ENCODE peak calls at places on chromosomes 4 and X, in ten cellular contexts. Y is stimulated activated CD4-positive, alpha-beta T cell treated with anti-CD3 and anti-CD28 coated beads, Interleukin-1b, Interleukin-23, amount 100 ng/mL, for 1 hour; D is HuH-7.5; F is activated B cell treated with CpG ODN at 0.5 μM for 24 hours; L is iPS-NIHi11; V is EL; E is CD8-positive, alpha-beta memory T cell; A is anterior cingulate cortex; U is effector memory CD8-positive, alpha-beta T cell; H is fibroblast of mammary gland. N is an unnamed sample.

GRCh38 chr4:101970555-101970954 is 180.0 kb downstream of the BANK1 start:
- DNase-seq in E (no peak), U (no peak), V (no peak), L (no peak), Y (no peak), H (no peak), A (no peak), F (no peak), D (no peak), N (no peak)

GRCh38 chr4:26337612-26338011 is 16.8 kb downstream of the RBPJ start:
- DNase-seq in E (no peak), U (no peak), A (no peak), V (no peak), Y (no peak), H (no peak), L (no peak), F (no peak), D (no peak), N (no peak)

GRCh38 chrX:121504148-121504547 is 456.7 kb downstream of the GLUD2 start:
- DNase-seq in U (no peak), H (no peak), L (no peak), D (no peak), Y (no peak), F (no peak), V (no peak), E (no peak), A (no peak), N (no peak)

GRCh38 chr4:184201179-184201578 is 16.5 kb downstream of the ENPP6 start:
- DNase-seq in L (no peak), U (no peak), D (no peak), E (no peak), A (no peak), H (no peak), F (no peak), V (no peak), Y (no peak), N (no peak)

GRCh38 chrX:16839224-16839851 is 30.8 kb downstream of the RBBP7 start:
- DNase-seq in U (no peak), F (no peak), V (peak), L (no peak), H (no peak), E (no peak), D (no peak), Y (no peak), A (no peak), N (no peak)

GRCh38 chrX:149871940-149872339 is 9.0 kb upstream of the MAGEA8 start:
- DNase-seq in D (no peak), E (peak), L (peak), U (peak), F (no peak), Y (peak), V (peak), H (peak), A (no peak), N (no peak)

GRCh38 chr4:123193802-123194201 is 202.8 kb upstream of the SPRY1 start:
- DNase-seq in V (no peak), Y (no peak), F (no peak), L (no peak), D (no peak), H (no peak), U (no peak), E (no peak), A (no peak), N (no peak)

GRCh38 chr4:139054791-139055376 is 39.3 kb downstream of the NOCT start:
- DNase-seq in Y (no peak), L (no peak), U (no peak), D (no peak), H (peak), A (no peak), V (peak), E (no peak), F (no peak), N (no peak)

GRCh38 chrX:152988536-152989291 is 5.2 kb downstream of the PNMA5 start:
- DNase-seq in H (no peak), L (no peak), D (no peak), E (no peak), V (no peak), F (no peak), A (no peak), U (no peak), Y (no peak), N (no peak)

GRCh38 chrX:16445166-16445752 is 204.7 kb upstream of the S100G start:
- DNase-seq in H (peak), L (peak), D (no peak), E (peak), V (peak), Y (peak), A (no peak), F (peak), U (peak), N (no peak)

GRCh38 chr4:92387459-92388069 is 83.8 kb downstream of the GRID2 start:
- DNase-seq in A (no peak), E (no peak), L (peak), Y (no peak), V (peak), D (no peak), U (no peak), H (peak), F (no peak), N (no peak)

GRCh38 chrX:36963069-36963808 is 44.9 kb upstream of the FAM47C start:
- DNase-seq in V (no peak), D (no peak), H (no peak), L (no peak), Y (no peak), E (no peak), F (no peak), U (no peak), A (no peak), N (no peak)

GRCh38 chrX:19334945-19335626 is 8.6 kb upstream of the PDHA1 start:
- DNase-seq in L (peak), D (no peak), F (no peak), Y (no peak), H (peak), E (peak), U (no peak), V (no peak), A (no peak), N (no peak)

GRCh38 chr4:8176547-8177399 is 18.2 kb upstream of the ABLIM2 start:
- DNase-seq in U (no peak), Y (no peak), D (peak), V (peak), A (peak), F (peak), L (peak), H (peak), E (peak), N (no peak)

GRCh38 chr4:56370377-56370776 is 16.9 kb downstream of the AASDH start:
- DNase-seq in D (no peak), U (no peak), E (no peak), F (no peak), L (no peak), Y (no peak), H (no peak), A (no peak), V (no peak), N (no peak)

GRCh38 chr4:58136611-58137010 is 1026.4 kb upstream of the IGFBP7 start:
- DNase-seq in D (no peak), U (no peak), H (no peak), E (no peak), Y (no peak), L (no peak), F (no peak), V (no peak), A (no peak), N (no peak)

GRCh38 chrX:75229774-75230173 is 44.1 kb upstream of the UPRT start:
- DNase-seq in H (no peak), A (no peak), Y (no peak), V (no peak), U (no peak), L (no peak), E (no peak), F (no peak), D (no peak), N (no peak)

GRCh38 chr4:1250527-1250812 is 1.5 kb upstream of the CTBP1 start:
- DNase-seq in V (no peak), H (no peak), F (no peak), Y (no peak), A (no peak), E (no peak), D (peak), L (no peak), U (no peak), N (no peak)

GRCh38 chr4:26285272-26285671 is 35.5 kb upstream of the RBPJ start:
- DNase-seq in L (no peak), A (no peak), E (no peak), V (no peak), U (no peak), F (no peak), D (no peak), Y (no peak), H (no peak), N (no peak)

GRCh38 chrX:92260102-92260501 is 480.9 kb downstream of the PCDH11X start:
- DNase-seq in L (no peak), E (no peak), U (no peak), Y (no peak), F (no peak), D (no peak), A (no peak), V (no peak), H (no peak), N (no peak)

GRCh38 chr4:1154523-1155182 is 17.7 kb downstream of the SPON2 start:
- DNase-seq in F (no peak), L (no peak), E (no peak), D (no peak), V (no peak), A (no peak), H (peak), Y (no peak), U (no peak), N (peak)

GRCh38 chr4:107315584-107315983 is 279.5 kb upstream of the DKK2 start:
- DNase-seq in F (no peak), A (no peak), L (no peak), U (no peak), H (no peak), V (no peak), E (no peak), D (no peak), Y (no peak), N (no peak)

GRCh38 chr4:54660591-54660990 is 2.8 kb downstream of the KIT start:
- DNase-seq in E (no peak), D (no peak), F (no peak), H (peak), U (no peak), A (no peak), V (peak), Y (no peak), L (no peak), N (no peak)

GRCh38 chr4:137238456-137238855 is 293.8 kb downstream of the PCDH18 start:
- DNase-seq in E (no peak), V (no peak), U (no peak), A (no peak), L (no peak), H (no peak), D (no peak), Y (no peak), F (no peak), N (peak)

GRCh38 chr4:112693507-112693906 is 56.6 kb downstream of the LARP7 start:
- DNase-seq in L (no peak), D (no peak), F (no peak), U (no peak), V (no peak), A (no peak), E (no peak), Y (no peak), H (no peak), N (no peak)

GRCh38 chrX:21658152-21658737 is at the start of gene KLHL34:
- DNase-seq in F (peak), Y (no peak), A (no peak), U (no peak), D (peak), E (peak), H (no peak), V (no peak), L (peak), N (no peak)

GRCh38 chr4:167897116-167897515 is 195.2 kb upstream of the ANXA10 start:
- DNase-seq in A (no peak), F (no peak), V (peak), L (peak), Y (no peak), E (no peak), U (no peak), D (no peak), H (peak), N (no peak)

GRCh38 chr4:188387134-188387791 is 248.0 kb downstream of the TRIML1 start:
- DNase-seq in D (no peak), E (no peak), V (no peak), F (no peak), H (no peak), L (peak), Y (no peak), A (no peak), U (no peak), N (no peak)

GRCh38 chrX:11665144-11666040 is at the start of gene ARHGAP6:
- DNase-seq in V (peak), H (peak), U (no peak), E (no peak), Y (no peak), A (no peak), F (no peak), D (no peak), L (peak), N (no peak)

GRCh38 chr4:151409470-151410313 is 716 bp downstream of the FHIP1A start:
- DNase-seq in H (peak), E (peak), V (no peak), F (no peak), Y (no peak), A (no peak), U (peak), D (peak), L (peak), N (no peak)

GRCh38 chr4:143344011-143344410 is 7.3 kb downstream of the GAB1 start:
- DNase-seq in V (no peak), E (no peak), A (peak), L (no peak), F (no peak), Y (no peak), D (no peak), U (no peak), H (no peak), N (no peak)